ENCODE peak calls at places on chromosomes 2 and 18, in eight cellular contexts. Q, E, C, U, F, W, V and R are unnamed samples.

GRCh38 chr18:63162271-63163014 is 157.1 kb downstream of the BCL2 start:
- DNase-seq in W (peak), F (peak), C (peak), Q (peak), V (no peak), U (no peak), E (no peak), R (no peak)

GRCh38 chr2:178359192-178359912 is 91.6 kb downstream of the PRKRA start:
- DNase-seq in V (no peak), E (no peak), U (no peak), F (no peak), C (no peak), W (no peak), Q (no peak), R (no peak)

GRCh38 chr2:144079808-144080207 is 440.1 kb downstream of the ZEB2 start:
- DNase-seq in Q (no peak), F (no peak), E (no peak), U (no peak), W (no peak), C (no peak), V (no peak), R (no peak)

GRCh38 chr2:231393149-231394131 is 2.1 kb upstream of the B3GNT7 start:
- DNase-seq in Q (no peak), V (no peak), E (no peak), U (no peak), W (no peak), F (peak), C (peak), R (no peak)

GRCh38 chr18:35045121-35045520 is 3.9 kb downstream of the MAPRE2 start:
- DNase-seq in F (no peak), Q (peak), E (no peak), V (no peak), W (peak), C (no peak), U (no peak), R (no peak)

GRCh38 chr2:204356128-204356527 is 189.1 kb upstream of the PARD3B start:
- DNase-seq in F (no peak), E (no peak), W (no peak), C (no peak), V (no peak), Q (no peak), U (no peak), R (no peak)

GRCh38 chr18:28794459-28795245 is 617.7 kb upstream of the CDH2 start:
- DNase-seq in V (no peak), F (no peak), E (peak), Q (peak), W (peak), U (no peak), C (no peak), R (no peak)

GRCh38 chr2:30177861-30178465 is 31.2 kb downstream of the YPEL5 start:
- DNase-seq in F (no peak), E (no peak), W (no peak), V (no peak), Q (no peak), C (no peak), U (no peak), R (no peak)

GRCh38 chr2:31998731-31999383 is 12.0 kb downstream of the MEMO1 start:
- DNase-seq in V (no peak), U (no peak), F (no peak), E (no peak), Q (no peak), W (no peak), C (no peak), R (no peak)

GRCh38 chr2:16179701-16180402 is 239.5 kb downstream of the MYCN start:
- DNase-seq in F (no peak), V (peak), W (no peak), U (no peak), E (no peak), Q (no peak), C (no peak), R (no peak)

GRCh38 chr2:65377556-65378307 is 54.7 kb downstream of the SPRED2 start:
- DNase-seq in E (peak), V (no peak), Q (peak), C (no peak), U (no peak), F (no peak), W (peak), R (peak)

GRCh38 chr18:37254256-37254880 is 311.2 kb downstream of the CELF4 start:
- DNase-seq in F (no peak), E (no peak), W (no peak), V (no peak), U (no peak), Q (no peak), C (no peak), R (no peak)

GRCh38 chr18:59068672-59069071 is 71.0 kb upstream of the SEC11C start:
- DNase-seq in C (no peak), Q (no peak), V (no peak), W (no peak), E (no peak), U (no peak), F (no peak), R (no peak)

GRCh38 chr2:113175101-113175628 is 1.4 kb downstream of the PSD4 start:
- DNase-seq in V (no peak), U (no peak), F (peak), W (peak), Q (no peak), C (peak), E (no peak), R (no peak)

GRCh38 chr2:170298861-170299429 is 121.0 kb downstream of the MYO3B start:
- DNase-seq in C (no peak), V (no peak), U (no peak), W (no peak), E (no peak), Q (no peak), F (no peak), R (no peak)

GRCh38 chr2:200466703-200467418 is 43.0 kb downstream of the KCTD18 start:
- DNase-seq in C (peak), W (no peak), U (no peak), V (no peak), F (no peak), E (no peak), Q (peak), R (no peak)

GRCh38 chr18:34492652-34493051 is 217.4 kb upstream of the DTNA start:
- DNase-seq in V (no peak), F (no peak), C (no peak), E (no peak), W (peak), Q (peak), U (no peak), R (no peak)

GRCh38 chr18:75172299-75173124 is 36.4 kb downstream of the PTGR3 start:
- DNase-seq in C (no peak), W (no peak), V (no peak), E (no peak), U (no peak), F (no peak), Q (no peak), R (no peak)

GRCh38 chr2:47079515-47080412 is 75.3 kb downstream of the STPG4 start:
- DNase-seq in U (no peak), F (no peak), C (no peak), Q (no peak), E (no peak), W (no peak), V (no peak), R (no peak)

GRCh38 chr2:219549619-219550018 is 5.8 kb downstream of the TMEM198 start:
- DNase-seq in F (no peak), E (no peak), C (no peak), W (no peak), Q (no peak), U (no peak), V (no peak), R (no peak)

GRCh38 chr2:64679673-64680425 is 26.1 kb upstream of the SERTAD2 start:
- DNase-seq in F (no peak), W (no peak), V (no peak), Q (no peak), C (no peak), E (no peak), U (no peak), R (no peak)

GRCh38 chr2:15554525-15555218 is 6.5 kb downstream of the NBAS start:
- DNase-seq in E (no peak), V (no peak), W (no peak), F (no peak), Q (peak), C (no peak), U (no peak), R (no peak)

GRCh38 chr2:232415736-232416520 is 9.3 kb downstream of the ALPG start:
- DNase-seq in C (no peak), W (no peak), F (no peak), E (no peak), U (no peak), V (no peak), Q (no peak), R (no peak)

GRCh38 chr2:100426384-100426720 is 8.9 kb upstream of the CHST10 start:
- DNase-seq in U (no peak), E (no peak), W (no peak), C (no peak), Q (no peak), F (no peak), V (no peak), R (no peak)

GRCh38 chr2:197113221-197113831 is 186.8 kb upstream of the PGAP1 start:
- DNase-seq in U (no peak), Q (peak), F (peak), W (peak), C (peak), V (peak), E (peak), R (no peak)

GRCh38 chr2:96495983-96496382 is 9.2 kb downstream of the NEURL3 start:
- DNase-seq in U (no peak), E (no peak), W (no peak), Q (no peak), V (no peak), C (no peak), F (no peak), R (no peak)

GRCh38 chr2:83587309-83587708 is 871.8 kb downstream of the SUCLG1 start:
- DNase-seq in Q (no peak), E (no peak), V (no peak), C (no peak), U (no peak), F (no peak), W (no peak), R (no peak)

GRCh38 chr2:72126186-72127100 is 21.2 kb downstream of the CYP26B1 start:
- DNase-seq in E (no peak), Q (no peak), U (no peak), V (no peak), W (no peak), F (no peak), C (peak), R (no peak)

DNA sequence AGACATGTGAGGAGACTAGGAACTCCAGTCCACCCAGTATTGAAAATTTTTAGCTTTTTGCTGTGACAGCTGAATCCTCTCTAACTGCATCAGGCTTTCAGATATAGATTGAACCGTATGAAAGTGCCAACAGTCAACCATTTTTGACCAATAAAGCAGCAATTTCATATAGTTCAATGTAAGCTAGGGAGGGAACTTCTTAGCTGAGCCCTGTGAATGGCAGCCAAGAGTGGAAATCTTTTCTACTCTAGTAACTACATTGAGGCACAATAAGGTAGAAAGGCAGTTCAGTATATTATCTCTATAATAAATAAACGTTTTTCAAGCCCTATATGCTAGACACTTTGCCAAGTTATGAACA is 96.3 kb upstream of the TANK start:
- DNase-seq in Q (no peak), E (no peak), V (no peak), F (no peak), C (no peak), W (no peak), U (no peak), R (no peak)
- TF ChIP-seq CTCF in Q (no peak), E (peak), V (no peak), F (no peak), C (no peak), W (no peak), U (no peak), R (no peak)

DNA sequence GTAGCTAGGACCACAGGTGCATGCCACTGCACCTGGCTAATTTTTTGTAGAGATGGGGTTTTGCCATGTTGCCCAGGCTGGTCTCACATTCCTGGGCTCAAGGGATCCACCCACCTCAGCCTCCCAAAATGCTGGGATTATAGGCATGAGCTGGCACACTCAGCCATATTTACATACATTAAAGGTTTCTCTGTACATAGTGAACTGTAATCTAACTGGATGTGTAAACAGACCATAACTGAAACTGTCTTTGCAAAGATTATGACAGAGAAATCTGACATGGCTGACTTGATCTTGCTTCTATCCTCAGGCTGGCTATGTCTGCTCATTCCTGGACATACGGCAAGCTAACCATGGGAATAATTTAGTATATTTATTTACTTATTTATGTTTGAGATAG is 139.2 kb upstream of the XPO1 start:
- DNase-seq in W (no peak), F (no peak), U (no peak), Q (no peak), V (no peak), C (no peak), E (no peak), R (no peak)
- TF ChIP-seq CTCF in W (no peak), F (no peak), U (no peak), Q (no peak), V (no peak), C (no peak), E (no peak), R (no peak)

GRCh38 chr2:88187927-88188326 is 17.8 kb downstream of the THNSL2 start:
- DNase-seq in V (no peak), C (no peak), U (no peak), Q (no peak), W (no peak), F (no peak), E (no peak), R (no peak)
- TF ChIP-seq CTCF in V (peak), C (peak), U (no peak), Q (peak), W (no peak), F (no peak), E (no peak), R (peak)

GRCh38 chr2:161569401-161569800 is 54.8 kb upstream of the SLC4A10 start:
- DNase-seq in V (no peak), F (no peak), C (no peak), Q (no peak), W (no peak), U (no peak), E (no peak), R (no peak)

GRCh38 chr2:161571051-161571429 is 53.2 kb upstream of the SLC4A10 start:
- DNase-seq in U (no peak), F (no peak), W (no peak), E (no peak), V (no peak), Q (no peak), C (no peak), R (no peak)

GRCh38 chr2:161576421-161576820 is 47.8 kb upstream of the SLC4A10 start:
- DNase-seq in F (peak), W (no peak), E (peak), C (peak), Q (no peak), U (no peak), V (no peak), R (no peak)

GRCh38 chr2:161564906-161565305 is 59.3 kb upstream of the SLC4A10 start:
- DNase-seq in W (no peak), E (no peak), V (no peak), F (no peak), C (no peak), U (no peak), Q (no peak), R (no peak)

GRCh38 chr2:161570424-161571050 is 53.7 kb upstream of the SLC4A10 start:
- DNase-seq in E (no peak), F (no peak), U (no peak), W (no peak), C (no peak), V (no peak), Q (peak), R (no peak)
- TF ChIP-seq CTCF in E (no peak), F (no peak), U (no peak), W (no peak), C (peak), V (no peak), Q (peak), R (peak)

DNA sequence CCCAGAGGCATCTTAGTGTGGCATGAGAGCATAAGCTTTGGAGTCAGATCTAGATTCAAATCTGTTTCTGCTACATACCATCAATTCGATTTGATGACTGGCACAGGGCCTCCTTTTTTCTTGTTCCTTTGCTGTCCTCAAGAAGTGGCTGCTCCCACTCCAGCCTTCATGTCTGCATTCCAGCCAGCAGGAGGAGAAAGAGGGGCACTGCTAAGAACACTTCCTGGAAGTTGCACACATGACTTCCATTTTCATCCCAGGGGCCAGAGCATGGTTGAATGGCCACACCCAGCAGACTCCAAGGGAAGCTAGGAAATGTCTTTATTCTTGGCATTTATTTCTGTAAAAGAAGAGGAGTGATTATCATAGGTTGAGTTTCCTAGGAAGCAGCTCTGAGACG is 50.4 kb downstream of the EML6 start:
- DNase-seq in E (no peak), Q (peak), W (peak), C (no peak), F (no peak), V (no peak), U (no peak), R (no peak)
- TF ChIP-seq CTCF in E (no peak), Q (peak), W (peak), C (peak), F (no peak), V (peak), U (no peak), R (peak)

GRCh38 chr2:23402205-23402740 is 17.3 kb downstream of the KLHL29 start:
- DNase-seq in F (no peak), V (no peak), Q (no peak), E (no peak), U (no peak), W (no peak), C (no peak), R (no peak)

GRCh38 chr2:23400703-23401102 is 15.7 kb downstream of the KLHL29 start:
- DNase-seq in E (no peak), U (no peak), C (no peak), V (no peak), F (no peak), Q (no peak), W (no peak), R (no peak)

GRCh38 chr2:23401427-23402204 is 16.6 kb downstream of the KLHL29 start:
- DNase-seq in Q (no peak), C (no peak), E (no peak), V (no peak), U (no peak), W (no peak), F (no peak), R (no peak)

GRCh38 chr2:23399674-23400261 is 14.8 kb downstream of the KLHL29 start:
- DNase-seq in F (peak), W (no peak), U (no peak), Q (no peak), E (no peak), V (no peak), C (no peak), R (no peak)

GRCh38 chr2:23404426-23404825 is 19.4 kb downstream of the KLHL29 start:
- DNase-seq in V (peak), E (peak), U (no peak), F (peak), C (peak), Q (peak), W (peak), R (no peak)
- TF ChIP-seq CTCF in V (peak), E (peak), U (peak), F (no peak), C (peak), Q (peak), W (peak), R (peak)

DNA sequence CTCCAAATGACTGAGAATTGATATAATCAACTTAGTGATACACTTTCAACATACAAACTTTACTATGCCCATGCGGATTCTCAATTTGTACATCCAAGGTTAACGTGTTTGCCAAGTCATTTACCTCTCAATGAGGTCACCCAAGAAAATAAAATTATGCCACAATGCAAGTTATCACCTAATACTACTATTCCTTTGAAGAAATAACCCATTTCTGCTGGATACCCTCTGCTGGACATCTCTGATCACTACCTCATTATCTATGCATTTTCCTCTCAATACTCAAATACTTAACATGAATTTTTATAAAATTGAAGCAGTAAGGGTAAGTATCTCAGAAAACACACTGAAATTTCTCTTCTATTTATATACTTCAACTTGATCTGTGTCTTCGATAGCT is 12.7 kb downstream of the HNRNPLL start:
- DNase-seq in E (no peak), V (no peak), W (no peak), U (no peak), C (no peak), Q (peak), F (no peak), R (no peak)
- TF ChIP-seq CTCF in E (no peak), V (peak), W (peak), U (no peak), C (peak), Q (peak), F (no peak), R (peak)

GRCh38 chr2:85134255-85135065 is 1.3 kb downstream of the TCF7L1 start:
- DNase-seq in Q (peak), E (peak), W (peak), U (no peak), F (peak), V (peak), C (no peak), R (no peak)
- TF ChIP-seq CTCF in Q (no peak), E (no peak), W (no peak), U (no peak), F (no peak), V (no peak), C (no peak), R (no peak)

GRCh38 chr2:12555012-12555645 is 161.6 kb upstream of the TRIB2 start:
- DNase-seq in C (no peak), F (peak), U (no peak), Q (peak), W (peak), E (peak), V (no peak), R (no peak)
- TF ChIP-seq CTCF in C (no peak), F (no peak), U (no peak), Q (peak), W (peak), E (no peak), V (no peak), R (peak)